ENCODE peak calls at places on chromosomes 3 and 15, in eight cellular contexts. K is D341Med; Q is stimulated activated CD4-positive, alpha-beta T cell treated with anti-CD3 and anti-CD28 coated beads, Interleukin-2, amount 100 ng/mL, for 24 hours; M is activated CD4-positive, alpha-beta T cell treated with anti-CD3 and anti-CD28 coated beads, Interleukin-2, amount 50 U/mL, for 24 hours; B is NB4; R is HEK293T; E is activated CD8-positive, alpha-beta T cell treated with anti-CD3 and anti-CD28 coated beads for 36 hours; L is pulmonary artery endothelial cell. G is an unnamed sample.

GRCh38 chr3:75138345-75138744 is 523.9 kb upstream of the CNTN3 start:
- DNase-seq in K (no peak), Q (no peak), M (no peak), B (no peak), R (no peak), E (no peak), L (no peak), G (no peak)

GRCh38 chr3:11600501-11601282 is 43.0 kb downstream of the VGLL4 start:
- DNase-seq in K (no peak), Q (no peak), M (no peak), B (no peak), R (no peak), E (no peak), L (peak; percentile 89), G (no peak)

GRCh38 chr3:16179261-16179660 is 4.8 kb downstream of the GALNT15 start:
- DNase-seq in K (no peak), Q (no peak), M (no peak), B (no peak), R (no peak), E (no peak), L (no peak), G (no peak)

GRCh38 chr15:66109826-66110225 is 143.7 kb downstream of the MEGF11 start:
- DNase-seq in K (no peak), Q (no peak), M (no peak), B (no peak), R (no peak), E (no peak), L (no peak), G (no peak)

GRCh38 chr3:61250784-61251173 is 473 bp downstream of the FHIT start:
- DNase-seq in K (peak; percentile 58), Q (peak; percentile 26), M (peak; percentile 4), B (peak; percentile 65), R (peak; percentile 50), E (peak; percentile 61), L (no peak), G (peak; percentile 44)

GRCh38 chr3:151087648-151088047 is 2.2 kb downstream of the MED12L start:
- DNase-seq in K (no peak), Q (no peak), M (no peak), B (no peak), R (no peak), E (no peak), L (no peak), G (no peak)

GRCh38 chr3:153160451-153161137 is 1.4 kb upstream of the RAP2B start:
- DNase-seq in K (peak; percentile 76), Q (peak; percentile 77), M (peak; percentile 46), B (peak; percentile 88), R (peak; percentile 54), E (peak; percentile 91), L (peak; percentile 63), G (peak; percentile 81)

GRCh38 chr3:10574101-10574615 is 68.8 kb upstream of the ATP2B2 start:
- DNase-seq in K (no peak), Q (no peak), M (no peak), B (no peak), R (no peak), E (no peak), L (no peak), G (peak; percentile 40)

GRCh38 chr15:95176794-95177577 is 945.6 kb downstream of the MCTP2 start:
- DNase-seq in K (no peak), Q (no peak), M (no peak), B (peak; percentile 16), R (no peak), E (no peak), L (peak; percentile 13), G (no peak)

GRCh38 chr3:124530916-124531315 is 199.3 kb upstream of the UMPS start:
- DNase-seq in K (no peak), Q (no peak), M (no peak), B (no peak), R (no peak), E (no peak), L (no peak), G (no peak)

GRCh38 chr15:44666208-44667038 is 3.0 kb upstream of the SPG11 start:
- DNase-seq in K (no peak), Q (no peak), M (no peak), B (no peak), R (no peak), E (no peak), L (no peak), G (no peak)

GRCh38 chr3:181103605-181104004 is 114.1 kb upstream of the DNAJC19 start:
- DNase-seq in K (peak; percentile 44), Q (no peak), M (no peak), B (peak; percentile 56), R (peak; percentile 12), E (peak; percentile 44), L (no peak), G (peak; percentile 26)

GRCh38 chr3:145170101-145170500 is 990.9 kb downstream of the PLOD2 start:
- DNase-seq in K (no peak), Q (no peak), M (no peak), B (no peak), R (no peak), E (no peak), L (no peak), G (peak; percentile 27)

GRCh38 chr15:76330281-76330680 is 6.3 kb upstream of the ISL2 start:
- DNase-seq in K (peak; percentile 67), Q (no peak), M (no peak), B (peak; percentile 59), R (peak; percentile 76), E (no peak), L (no peak), G (peak; percentile 59)

GRCh38 chr3:51275096-51275805 is 109.8 kb upstream of the MANF start:
- DNase-seq in K (no peak), Q (no peak), M (no peak), B (no peak), R (no peak), E (no peak), L (no peak), G (no peak)

G was measured in NCI-H524.